ENCODE peak calls at places on chromosomes 16 and 17, in seven cellular contexts. Q, J, M, R, P, Z and U are unnamed samples.

GRCh38 chr17:15266325-15266950 is 1.3 kb upstream of the PMP22 start:
- DNase-seq in Q (no peak), J (no peak), M (no peak), R (no peak), P (no peak), Z (no peak), U (peak; percentile 85)

GRCh38 chr16:86961133-86961720 is 356.0 kb downstream of the C16orf95 start:
- DNase-seq in Q (no peak), J (no peak), M (peak; percentile 36), R (no peak), P (no peak), Z (no peak), U (no peak)

GRCh38 chr16:1537138-1537577 is 3.7 kb downstream of the TMEM204 start:
- DNase-seq in Q (no peak), J (no peak), M (no peak), R (no peak), P (no peak), Z (no peak), U (no peak)

GRCh38 chr16:29192329-29193247 is 207.7 kb downstream of the LAT start:
- DNase-seq in Q (no peak), J (no peak), M (no peak), R (peak; percentile 15), P (no peak), Z (no peak), U (peak; percentile 58)

GRCh38 chr16:31177136-31177535 is 2.8 kb upstream of the FUS start:
- DNase-seq in Q (no peak), J (no peak), M (peak; percentile 31), R (peak; percentile 54), P (no peak), Z (peak; percentile 97), U (no peak)

GRCh38 chr17:77837917-77838316 is 120.6 kb upstream of the TNRC6C start:
- DNase-seq in Q (no peak), J (no peak), M (no peak), R (no peak), P (no peak), Z (no peak), U (no peak)

GRCh38 chr17:68612228-68612922 is 11.2 kb upstream of the FAM20A start:
- DNase-seq in Q (no peak), J (no peak), M (no peak), R (no peak), P (no peak), Z (no peak), U (no peak)

GRCh38 chr16:52498640-52499039 is 48.3 kb downstream of the TOX3 start:
- DNase-seq in Q (peak; percentile 36), J (no peak), M (no peak), R (no peak), P (no peak), Z (no peak), U (no peak)

GRCh38 chr17:49381033-49381432 is 19.0 kb upstream of the ZNF652 start:
- DNase-seq in Q (no peak), J (no peak), M (no peak), R (no peak), P (no peak), Z (no peak), U (no peak)

GRCh38 chr17:64984776-64985521 is 65.7 kb upstream of the LRRC37A3 start:
- DNase-seq in Q (no peak), J (no peak), M (peak; percentile 67), R (peak; percentile 20), P (no peak), Z (no peak), U (peak; percentile 86)

GRCh38 chr16:62014534-62014933 is 21.7 kb downstream of the CDH8 start:
- DNase-seq in Q (no peak), J (no peak), M (no peak), R (no peak), P (no peak), Z (no peak), U (no peak)

GRCh38 chr17:15941781-15942180 is 3.1 kb upstream of the ADORA2B start:
- DNase-seq in Q (no peak), J (no peak), M (no peak), R (no peak), P (no peak), Z (no peak), U (no peak)

GRCh38 chr17:28118362-28118761 is 75.9 kb downstream of the NLK start:
- DNase-seq in Q (no peak), J (no peak), M (no peak), R (no peak), P (no peak), Z (no peak), U (no peak)

GRCh38 chr16:29729116-29729521 is 16.7 kb downstream of the C16orf54 start:
- DNase-seq in Q (no peak), J (no peak), M (peak; percentile 56), R (no peak), P (no peak), Z (peak; percentile 38), U (no peak)